ENCODE peak calls at places on chromosomes 7 and 10, in eight cellular contexts. O is ELR; E is H7; V is skeletal muscle cell; M is T-cell; J is Daoy; S is stimulated activated CD4-positive, alpha-beta T cell treated with anti-CD3 and anti-CD28 coated beads, Interleukin-12 subunit alpha, Interleukin-12 subunit beta, amount 100 ng/mL, for 4 hours; U is BJ. D is an unnamed sample.

GRCh38 chr10:72263613-72264241 is 10.0 kb upstream of the DDIT4 start:
- DNase-seq in O (no peak), E (no peak), V (no peak), M (peak), J (peak), S (no peak), U (no peak), D (peak)

GRCh38 chr10:24299587-24300258 is 90.8 kb downstream of the KIAA1217 start:
- DNase-seq in O (peak), E (no peak), V (no peak), M (no peak), J (peak), S (no peak), U (no peak), D (no peak)

GRCh38 chr10:97887399-97887798 is 37.8 kb downstream of the GOLGA7B start:
- DNase-seq in O (peak), E (no peak), V (no peak), M (no peak), J (peak), S (no peak), U (no peak), D (no peak)

GRCh38 chr10:61964949-61965693 is 63.6 kb downstream of the ARID5B start:
- DNase-seq in O (no peak), E (no peak), V (no peak), M (no peak), J (no peak), S (no peak), U (no peak), D (no peak)

GRCh38 chr10:124223001-124223710 is 129.8 kb upstream of the CHST15 start:
- DNase-seq in O (no peak), E (no peak), V (no peak), M (no peak), J (no peak), S (no peak), U (no peak), D (no peak)

GRCh38 chr7:84837405-84837804 is 349.5 kb downstream of the SEMA3D start:
- DNase-seq in O (no peak), E (no peak), V (peak), M (no peak), J (no peak), S (no peak), U (no peak), D (no peak)

GRCh38 chr7:19030280-19030679 is 87.2 kb downstream of the TWIST1 start:
- DNase-seq in O (peak), E (no peak), V (no peak), M (no peak), J (no peak), S (no peak), U (peak), D (no peak)

GRCh38 chr7:158031820-158032424 is 555.7 kb downstream of the PTPRN2 start:
- DNase-seq in O (no peak), E (no peak), V (no peak), M (no peak), J (no peak), S (no peak), U (no peak), D (no peak)

GRCh38 chr10:102610499-102610898 is 33.8 kb upstream of the TRIM8 start:
- DNase-seq in O (peak), E (no peak), V (no peak), M (peak), J (no peak), S (no peak), U (no peak), D (no peak)

GRCh38 chr10:5976689-5977470 is 463 bp downstream of the IL15RA start:
- DNase-seq in O (peak), E (peak), V (no peak), M (peak), J (peak), S (peak), U (no peak), D (no peak)

GRCh38 chr7:152142976-152143665 is 117.6 kb downstream of the GALNT11 start:
- DNase-seq in O (no peak), E (no peak), V (no peak), M (no peak), J (no peak), S (no peak), U (no peak), D (no peak)

GRCh38 chr7:120841608-120842007 is 16.3 kb downstream of the TSPAN12 start:
- DNase-seq in O (no peak), E (no peak), V (no peak), M (no peak), J (no peak), S (no peak), U (no peak), D (no peak)

GRCh38 chr7:159095979-159096411 is 48.7 kb downstream of the VIPR2 start:
- DNase-seq in O (no peak), E (peak), V (no peak), M (no peak), J (no peak), S (no peak), U (no peak), D (no peak)

GRCh38 chr10:80599424-80599847 is 61.7 kb downstream of the SH2D4B start:
- DNase-seq in O (peak), E (peak), V (no peak), M (peak), J (peak), S (peak), U (no peak), D (no peak)

GRCh38 chr7:55111007-55111406 is 92.2 kb downstream of the EGFR start:
- DNase-seq in O (no peak), E (no peak), V (no peak), M (no peak), J (peak), S (no peak), U (peak), D (peak)

GRCh38 chr10:97169063-97169462 is 16.7 kb downstream of the SLIT1 start:
- DNase-seq in O (no peak), E (peak), V (no peak), M (no peak), J (no peak), S (no peak), U (no peak), D (no peak)

GRCh38 chr7:39666562-39666961 is 43.2 kb downstream of the RALA start:
- DNase-seq in O (no peak), E (no peak), V (no peak), M (no peak), J (no peak), S (no peak), U (no peak), D (no peak)

GRCh38 chr10:97320480-97321031 is 1.5 kb downstream of the FRAT1 start:
- DNase-seq in O (no peak), E (peak), V (no peak), M (no peak), J (no peak), S (no peak), U (no peak), D (no peak)

D was measured in NCI-H187.